ENCODE peak calls at places on chromosomes 3 and 15, in six cellular contexts. J is GM12892; P is K562; S is HCEC 1CT; V is activated CD4-positive, alpha-beta T cell treated with anti-CD3 and anti-CD28 coated beads, Interleukin-2, amount 50 U/mL, for 24 hours; O is stimulated activated CD4-positive, alpha-beta T cell treated with anti-CD3 and anti-CD28 coated beads, TNF-alpha, amount 100 ng/mL, for 1 hour. Y is an unnamed sample.

GRCh38 chr3:11154036-11154952 is at the start of gene HRH1:
- DNase-seq in J (no peak), P (no peak), S (peak; percentile 23), V (no peak), O (no peak), Y (no peak)

GRCh38 chr3:170321326-170322034 is 36.0 kb upstream of the SKIL start:
- DNase-seq in J (no peak), P (no peak), S (no peak), V (no peak), O (no peak), Y (no peak)

GRCh38 chr15:95875141-95875643 is 455.3 kb upstream of the NR2F2 start:
- DNase-seq in J (no peak), P (no peak), S (no peak), V (no peak), O (no peak), Y (no peak)

GRCh38 chr3:132435239-132435910 is 18.1 kb downstream of the DNAJC13 start:
- DNase-seq in J (no peak), P (no peak), S (no peak), V (no peak), O (no peak), Y (no peak)

GRCh38 chr15:42499888-42500609 is 4.6 kb downstream of the SNAP23 start:
- DNase-seq in J (no peak), P (peak; percentile 77), S (no peak), V (no peak), O (no peak), Y (peak; percentile 87)

GRCh38 chr15:74655424-74655823 is 39.8 kb downstream of the CLK3 start:
- DNase-seq in J (no peak), P (no peak), S (no peak), V (no peak), O (no peak), Y (no peak)

GRCh38 chr3:155753038-155753647 is 8.3 kb upstream of the PLCH1 start:
- DNase-seq in J (no peak), P (peak; percentile 57), S (peak; percentile 49), V (no peak), O (no peak), Y (peak; percentile 50)

GRCh38 chr3:170776887-170777551 is 93.0 kb downstream of the RPL22L1 start:
- DNase-seq in J (no peak), P (peak; percentile 65), S (no peak), V (no peak), O (no peak), Y (peak; percentile 31)

GRCh38 chr3:123336441-123336851 is 112.4 kb downstream of the ADCY5 start:
- DNase-seq in J (no peak), P (no peak), S (no peak), V (no peak), O (no peak), Y (no peak)

GRCh38 chr3:37742574-37743212 is 119.0 kb upstream of the CTDSPL start:
- DNase-seq in J (no peak), P (no peak), S (no peak), V (no peak), O (no peak), Y (no peak)

GRCh38 chr15:69298697-69299441 is at the start of gene PAQR5:
- DNase-seq in J (peak; percentile 31), P (no peak), S (no peak), V (no peak), O (no peak), Y (peak; percentile 50)

GRCh38 chr15:58307313-58307961 is 124.4 kb upstream of the LIPC start:
- DNase-seq in J (no peak), P (no peak), S (peak; percentile 79), V (no peak), O (no peak), Y (no peak)

GRCh38 chr15:99123706-99124451 is 19.0 kb downstream of the SYNM start:
- DNase-seq in J (no peak), P (peak; percentile 50), S (peak; percentile 89), V (no peak), O (no peak), Y (no peak)

GRCh38 chr3:78221796-78222195 is 1181.9 kb downstream of the ROBO2 start:
- DNase-seq in J (no peak), P (no peak), S (no peak), V (no peak), O (no peak), Y (no peak)

GRCh38 chr15:69532856-69533255 is 80.2 kb downstream of the RPLP1 start:
- DNase-seq in J (no peak), P (no peak), S (no peak), V (no peak), O (no peak), Y (no peak)

GRCh38 chr3:40827942-40828688 is 303.4 kb downstream of the ZNF621 start:
- DNase-seq in J (no peak), P (no peak), S (no peak), V (no peak), O (no peak), Y (no peak)

GRCh38 chr3:183392166-183393034 is 36.0 kb downstream of the MCF2L2 start:
- DNase-seq in J (no peak), P (no peak), S (peak; percentile 30), V (no peak), O (no peak), Y (peak; percentile 12)

GRCh38 chr15:27989838-27990237 is 109.3 kb downstream of the OCA2 start:
- DNase-seq in J (no peak), P (no peak), S (no peak), V (no peak), O (no peak), Y (no peak)

GRCh38 chr3:13770390-13771169 is 109.3 kb downstream of the WNT7A start:
- DNase-seq in J (no peak), P (no peak), S (no peak), V (no peak), O (no peak), Y (no peak)

GRCh38 chr3:11624161-11624560 is 19.6 kb downstream of the VGLL4 start:
- DNase-seq in J (no peak), P (no peak), S (no peak), V (peak; percentile 73), O (no peak), Y (no peak)

GRCh38 chr3:65851827-65852226 is 186.9 kb downstream of the MAGI1 start:
- DNase-seq in J (no peak), P (no peak), S (peak; percentile 84), V (no peak), O (no peak), Y (no peak)

GRCh38 chr3:101195951-101196713 is 124.2 kb downstream of the IMPG2 start:
- DNase-seq in J (no peak), P (peak; percentile 43), S (peak; percentile 84), V (no peak), O (no peak), Y (peak; percentile 7)

GRCh38 chr3:52891615-52892081 is 5.7 kb downstream of the STIMATE start:
- DNase-seq in J (no peak), P (no peak), S (peak; percentile 31), V (no peak), O (no peak), Y (no peak)

GRCh38 chr15:63322541-63322940 is 45.1 kb downstream of the APH1B start:
- DNase-seq in J (no peak), P (peak; percentile 27), S (no peak), V (no peak), O (no peak), Y (peak; percentile 16)

GRCh38 chr15:90364251-90364650 is 12.2 kb downstream of the ZNF774 start:
- DNase-seq in J (no peak), P (no peak), S (peak; percentile 84), V (no peak), O (no peak), Y (no peak)

Y was measured in erythroblast.